ENCODE peak calls at places on chromosomes 2 and 18, in four cellular contexts. P is activated CD4-positive, alpha-beta T cell treated with anti-CD3 and anti-CD28 coated beads, Interleukin-2, amount 50 U/mL, for 1 hour; O is activated CD8-positive, alpha-beta memory T cell treated with anti-CD3 and anti-CD28 coated beads for 4 hours; I is GM03348. E is an unnamed sample.

GRCh38 chr2:127932199-127932877 is 46.6 kb upstream of the AMMECR1L start:
- DNase-seq in P (no peak), O (no peak), I (peak; percentile 28), E (peak; percentile 57)

GRCh38 chr2:189440644-189440946 is 679 bp upstream of the WDR75 start:
- DNase-seq in P (no peak), O (no peak), I (no peak), E (no peak)

GRCh38 chr2:59996830-59997229 is 556.6 kb downstream of the BCL11A start:
- DNase-seq in P (no peak), O (no peak), I (no peak), E (no peak)

GRCh38 chr2:203594541-203594940 is 59.4 kb upstream of the RAPH1 start:
- DNase-seq in P (no peak), O (no peak), I (peak; percentile 65), E (peak; percentile 42)

GRCh38 chr18:6055711-6056110 is 160.4 kb upstream of the TMEM200C start:
- DNase-seq in P (no peak), O (no peak), I (peak; percentile 31), E (peak; percentile 75)

GRCh38 chr2:105910497-105911238 is 166.0 kb downstream of the NCK2 start:
- DNase-seq in P (no peak), O (no peak), I (no peak), E (no peak)

GRCh38 chr2:18214936-18215335 is 336.5 kb downstream of the KCNS3 start:
- DNase-seq in P (no peak), O (no peak), I (no peak), E (peak; percentile 15)

GRCh38 chr2:3040819-3041218 is 336.8 kb downstream of the EIPR1 start:
- DNase-seq in P (no peak), O (no peak), I (no peak), E (no peak)

GRCh38 chr2:40165503-40165867 is 286.4 kb downstream of the SLC8A1 start:
- DNase-seq in P (no peak), O (no peak), I (no peak), E (peak; percentile 61)

GRCh38 chr2:47227532-47228166 is 72.5 kb upstream of the STPG4 start:
- DNase-seq in P (no peak), O (no peak), I (no peak), E (no peak)

GRCh38 chr2:160223560-160223959 is 23.5 kb upstream of the ITGB6 start:
- DNase-seq in P (no peak), O (no peak), I (no peak), E (no peak)

GRCh38 chr18:29191263-29191662 is 1014.3 kb upstream of the CDH2 start:
- DNase-seq in P (no peak), O (no peak), I (peak; percentile 56), E (peak; percentile 54)

GRCh38 chr2:112340416-112340815 is 65.0 kb downstream of the ZC3H6 start:
- DNase-seq in P (no peak), O (no peak), I (no peak), E (no peak)

GRCh38 chr2:112474844-112475486 is 7.0 kb upstream of the TTL start:
- DNase-seq in P (no peak), O (no peak), I (peak; percentile 55), E (peak; percentile 39)

GRCh38 chr2:71675296-71675695 is 221.9 kb downstream of the DYSF start:
- DNase-seq in P (no peak), O (no peak), I (no peak), E (no peak)

GRCh38 chr2:234705108-234705507 is 208.2 kb upstream of the ARL4C start:
- DNase-seq in P (no peak), O (no peak), I (no peak), E (peak; percentile 37)

GRCh38 chr2:106638043-106638442 is 150.9 kb downstream of the CD8B2 start:
- DNase-seq in P (no peak), O (no peak), I (peak; percentile 47), E (peak; percentile 37)

GRCh38 chr2:143575340-143575739 is 446.1 kb downstream of the ARHGAP15 start:
- DNase-seq in P (no peak), O (no peak), I (peak; percentile 4), E (peak; percentile 11)

GRCh38 chr2:64478036-64478435 is 24.1 kb downstream of the LGALSL start:
- DNase-seq in P (no peak), O (no peak), I (no peak), E (no peak)

GRCh38 chr2:1207962-1208510 is 205.2 kb upstream of the TPO start:
- DNase-seq in P (no peak), O (no peak), I (no peak), E (no peak)

GRCh38 chr2:231687133-231687852 is 21.0 kb upstream of the PTMA start:
- DNase-seq in P (peak; percentile 63), O (peak; percentile 50), I (peak; percentile 71), E (peak; percentile 28)

E was measured in fibroblast of the aortic adventitia.